ENCODE peak calls at places on chromosomes 5 and 9, in nine cellular contexts. One of them, this sample, is unnamed. For H3K36me3, H3K9me3 and H3K4me1, the result is how much of the 10 kb centered on the place peaks cover.

GRCh38 chr5:56620903-56621680 is 194.3 kb upstream of the MAP3K1 start:
- DNase-seq in PC-3: no peak
- DNase-seq in psoas muscle: no peak
- DNase-seq in mucosa of descending colon: no peak
- DNase-seq in neuronal stem cell: no peak
- DNase-seq in spleen: no peak
- DNase-seq in adrenal gland: no peak
- DNase-seq in pancreas: no peak
- DNase-seq in cardiac muscle cell: peak
- DNase-seq in this sample: no peak

GRCh38 chr5:14229734-14230133 is 86.6 kb downstream of the TRIO start:
- DNase-seq in PC-3: no peak
- DNase-seq in psoas muscle: no peak
- DNase-seq in mucosa of descending colon: no peak
- DNase-seq in neuronal stem cell: no peak
- DNase-seq in spleen: no peak
- DNase-seq in adrenal gland: no peak
- DNase-seq in pancreas: no peak
- DNase-seq in cardiac muscle cell: no peak
- DNase-seq in this sample: no peak

GRCh38 chr5:142716963-142717362 is 31.1 kb upstream of the FGF1 start:
- DNase-seq in PC-3: peak
- DNase-seq in psoas muscle: no peak
- DNase-seq in mucosa of descending colon: peak
- DNase-seq in neuronal stem cell: no peak
- DNase-seq in spleen: no peak
- DNase-seq in adrenal gland: peak
- DNase-seq in pancreas: no peak
- DNase-seq in cardiac muscle cell: peak
- DNase-seq in this sample: peak

GRCh38 chr9:134720136-134720753 is 78.6 kb downstream of the COL5A1 start:
- DNase-seq in PC-3: no peak
- DNase-seq in psoas muscle: no peak
- DNase-seq in mucosa of descending colon: no peak
- DNase-seq in neuronal stem cell: no peak
- DNase-seq in spleen: no peak
- DNase-seq in adrenal gland: no peak
- DNase-seq in pancreas: no peak
- DNase-seq in cardiac muscle cell: no peak
- DNase-seq in this sample: no peak

GRCh38 chr5:39578887-39579497 is 154.2 kb upstream of the DAB2 start:
- DNase-seq in PC-3: peak
- DNase-seq in psoas muscle: no peak
- DNase-seq in mucosa of descending colon: no peak
- DNase-seq in neuronal stem cell: peak
- DNase-seq in spleen: no peak
- DNase-seq in adrenal gland: no peak
- DNase-seq in pancreas: no peak
- DNase-seq in cardiac muscle cell: peak
- DNase-seq in this sample: peak

GRCh38 chr5:30040483-30041116 is 1152.9 kb upstream of the CDH6 start:
- DNase-seq in PC-3: peak
- DNase-seq in psoas muscle: no peak
- DNase-seq in mucosa of descending colon: no peak
- DNase-seq in neuronal stem cell: peak
- DNase-seq in spleen: no peak
- DNase-seq in adrenal gland: peak
- DNase-seq in pancreas: no peak
- DNase-seq in cardiac muscle cell: peak
- DNase-seq in this sample: no peak

GRCh38 chr5:155087036-155087435 is 73.5 kb downstream of the KIF4B start:
- DNase-seq in PC-3: no peak
- DNase-seq in psoas muscle: no peak
- DNase-seq in mucosa of descending colon: no peak
- DNase-seq in neuronal stem cell: no peak
- DNase-seq in spleen: no peak
- DNase-seq in adrenal gland: no peak
- DNase-seq in pancreas: no peak
- DNase-seq in cardiac muscle cell: no peak
- DNase-seq in this sample: no peak

GRCh38 chr9:69395718-69396117 is 70.7 kb downstream of the ENTREP1 start:
- DNase-seq in PC-3: no peak
- DNase-seq in psoas muscle: no peak
- DNase-seq in mucosa of descending colon: no peak
- DNase-seq in neuronal stem cell: no peak
- DNase-seq in spleen: no peak
- DNase-seq in adrenal gland: no peak
- DNase-seq in pancreas: no peak
- DNase-seq in cardiac muscle cell: no peak
- DNase-seq in this sample: no peak

GRCh38 chr9:99486684-99487083 is 264.6 kb downstream of the SEC61B start:
- DNase-seq in PC-3: no peak
- DNase-seq in psoas muscle: no peak
- DNase-seq in mucosa of descending colon: no peak
- DNase-seq in neuronal stem cell: no peak
- DNase-seq in spleen: no peak
- DNase-seq in adrenal gland: no peak
- DNase-seq in pancreas: no peak
- DNase-seq in cardiac muscle cell: no peak
- DNase-seq in this sample: no peak

GRCh38 chr9:91346644-91347043 is 15.1 kb downstream of the AUH start:
- DNase-seq in PC-3: peak
- DNase-seq in psoas muscle: no peak
- DNase-seq in mucosa of descending colon: no peak
- DNase-seq in neuronal stem cell: no peak
- DNase-seq in spleen: no peak
- DNase-seq in adrenal gland: no peak
- DNase-seq in pancreas: no peak
- DNase-seq in cardiac muscle cell: no peak
- DNase-seq in this sample: no peak

GRCh38 chr5:20023686-20024085 is 35.7 kb upstream of the CDH18 start:
- DNase-seq in PC-3: no peak
- DNase-seq in psoas muscle: no peak
- DNase-seq in mucosa of descending colon: no peak
- DNase-seq in neuronal stem cell: no peak
- DNase-seq in spleen: no peak
- DNase-seq in adrenal gland: no peak
- DNase-seq in pancreas: no peak
- DNase-seq in cardiac muscle cell: peak
- DNase-seq in this sample: no peak

GRCh38 chr5:17118631-17119030 is 98.8 kb upstream of the BASP1 start:
- DNase-seq in PC-3: peak
- DNase-seq in psoas muscle: peak
- DNase-seq in mucosa of descending colon: peak
- DNase-seq in neuronal stem cell: no peak
- DNase-seq in spleen: no peak
- DNase-seq in adrenal gland: peak
- DNase-seq in pancreas: no peak
- DNase-seq in cardiac muscle cell: peak
- DNase-seq in this sample: no peak

GRCh38 chr5:99169309-99169708 is 240.5 kb upstream of the CHD1 start:
- DNase-seq in PC-3: peak
- DNase-seq in psoas muscle: no peak
- DNase-seq in mucosa of descending colon: no peak
- DNase-seq in neuronal stem cell: peak
- DNase-seq in spleen: no peak
- DNase-seq in adrenal gland: no peak
- DNase-seq in pancreas: no peak
- DNase-seq in cardiac muscle cell: peak
- DNase-seq in this sample: no peak

GRCh38 chr9:130714586-130715110 is 21.1 kb downstream of the EXOSC2 start:
- DNase-seq in PC-3: no peak
- DNase-seq in psoas muscle: no peak
- DNase-seq in mucosa of descending colon: no peak
- DNase-seq in neuronal stem cell: no peak
- DNase-seq in spleen: no peak
- DNase-seq in adrenal gland: no peak
- DNase-seq in pancreas: no peak
- DNase-seq in cardiac muscle cell: no peak
- DNase-seq in this sample: no peak

GRCh38 chr9:127979333-127980055 is 1.3 kb downstream of the EEIG1 start:
- DNase-seq in PC-3: peak
- DNase-seq in psoas muscle: peak
- DNase-seq in mucosa of descending colon: peak
- DNase-seq in neuronal stem cell: no peak
- DNase-seq in spleen: peak
- DNase-seq in adrenal gland: peak
- DNase-seq in pancreas: peak
- DNase-seq in cardiac muscle cell: peak
- DNase-seq in this sample: no peak

GRCh38 chr9:34986541-34987047 is 3.0 kb upstream of the DNAJB5 start:
- DNase-seq in PC-3: no peak
- DNase-seq in psoas muscle: peak
- DNase-seq in mucosa of descending colon: no peak
- DNase-seq in neuronal stem cell: peak
- DNase-seq in spleen: peak
- DNase-seq in adrenal gland: peak
- DNase-seq in pancreas: no peak
- DNase-seq in cardiac muscle cell: peak
- DNase-seq in this sample: peak

GRCh38 chr9:74025402-74025894 is 471.7 kb upstream of the RORB start:
- DNase-seq in PC-3: peak
- DNase-seq in psoas muscle: no peak
- DNase-seq in mucosa of descending colon: no peak
- DNase-seq in neuronal stem cell: no peak
- DNase-seq in spleen: no peak
- DNase-seq in adrenal gland: no peak
- DNase-seq in pancreas: no peak
- DNase-seq in cardiac muscle cell: peak
- DNase-seq in this sample: no peak

GRCh38 chr5:137039939-137040515 is 459.1 kb downstream of the SPOCK1 start:
- DNase-seq in PC-3: no peak
- DNase-seq in psoas muscle: no peak
- DNase-seq in mucosa of descending colon: no peak
- DNase-seq in neuronal stem cell: no peak
- DNase-seq in spleen: no peak
- DNase-seq in adrenal gland: peak
- DNase-seq in pancreas: no peak
- DNase-seq in cardiac muscle cell: no peak
- DNase-seq in this sample: no peak

GRCh38 chr9:119839888-119840287 is 470.7 kb upstream of the BRINP1 start:
- DNase-seq in PC-3: no peak
- DNase-seq in psoas muscle: no peak
- DNase-seq in mucosa of descending colon: no peak
- DNase-seq in neuronal stem cell: peak
- DNase-seq in spleen: no peak
- DNase-seq in adrenal gland: no peak
- DNase-seq in pancreas: no peak
- DNase-seq in cardiac muscle cell: no peak
- DNase-seq in this sample: no peak

GRCh38 chr9:86340356-86341006 is 13.7 kb downstream of the TUT7 start:
- DNase-seq in PC-3: no peak
- DNase-seq in psoas muscle: no peak
- DNase-seq in mucosa of descending colon: no peak
- DNase-seq in neuronal stem cell: no peak
- DNase-seq in spleen: no peak
- DNase-seq in adrenal gland: no peak
- DNase-seq in pancreas: no peak
- DNase-seq in cardiac muscle cell: no peak
- DNase-seq in this sample: no peak
- H3K36me3 ChIP-seq in PC-3: half or more
- H3K36me3 ChIP-seq in psoas muscle: half or more
- H3K36me3 ChIP-seq in mucosa of descending colon: under half
- H3K36me3 ChIP-seq in neuronal stem cell: under half
- H3K36me3 ChIP-seq in spleen: half or more
- H3K36me3 ChIP-seq in adrenal gland: half or more
- H3K36me3 ChIP-seq in pancreas: half or more
- H3K36me3 ChIP-seq in cardiac muscle cell: half or more
- H3K36me3 ChIP-seq in this sample: under half

GRCh38 chr9:40925149-40925548 is 203.3 kb downstream of the FOXD4L6 start:
- DNase-seq in PC-3: no peak
- DNase-seq in psoas muscle: no peak
- DNase-seq in mucosa of descending colon: no peak
- DNase-seq in neuronal stem cell: no peak
- DNase-seq in spleen: peak
- DNase-seq in adrenal gland: no peak
- DNase-seq in pancreas: no peak
- DNase-seq in cardiac muscle cell: no peak
- DNase-seq in this sample: no peak

GRCh38 chr9:40927851-40928802 is 200.4 kb downstream of the FOXD4L6 start:
- DNase-seq in PC-3: no peak
- DNase-seq in psoas muscle: no peak
- DNase-seq in mucosa of descending colon: no peak
- DNase-seq in neuronal stem cell: no peak
- DNase-seq in spleen: no peak
- DNase-seq in adrenal gland: no peak
- DNase-seq in pancreas: no peak
- DNase-seq in cardiac muscle cell: no peak
- DNase-seq in this sample: no peak

GRCh38 chr9:40928803-40929487 is 199.5 kb downstream of the FOXD4L6 start:
- DNase-seq in PC-3: no peak
- DNase-seq in psoas muscle: no peak
- DNase-seq in mucosa of descending colon: no peak
- DNase-seq in neuronal stem cell: no peak
- DNase-seq in spleen: no peak
- DNase-seq in adrenal gland: no peak
- DNase-seq in pancreas: no peak
- DNase-seq in cardiac muscle cell: no peak
- DNase-seq in this sample: no peak

GRCh38 chr9:40927260-40927631 is 201.2 kb downstream of the FOXD4L6 start:
- DNase-seq in PC-3: no peak
- DNase-seq in psoas muscle: no peak
- DNase-seq in mucosa of descending colon: no peak
- DNase-seq in neuronal stem cell: no peak
- DNase-seq in spleen: no peak
- DNase-seq in adrenal gland: no peak
- DNase-seq in pancreas: no peak
- DNase-seq in cardiac muscle cell: no peak
- DNase-seq in this sample: no peak

GRCh38 chr9:40926404-40927259 is 201.8 kb downstream of the FOXD4L6 start:
- DNase-seq in PC-3: no peak
- DNase-seq in psoas muscle: no peak
- DNase-seq in mucosa of descending colon: no peak
- DNase-seq in neuronal stem cell: no peak
- DNase-seq in spleen: no peak
- DNase-seq in adrenal gland: no peak
- DNase-seq in pancreas: no peak
- DNase-seq in cardiac muscle cell: no peak
- DNase-seq in this sample: no peak
- H3K9me3 ChIP-seq in PC-3: under half
- H3K9me3 ChIP-seq in psoas muscle: half or more
- H3K9me3 ChIP-seq in mucosa of descending colon: half or more
- H3K9me3 ChIP-seq in neuronal stem cell: under half
- H3K9me3 ChIP-seq in spleen: half or more
- H3K9me3 ChIP-seq in adrenal gland: under half
- H3K9me3 ChIP-seq in pancreas: under half
- H3K9me3 ChIP-seq in cardiac muscle cell: under half
- H3K9me3 ChIP-seq in this sample: half or more

GRCh38 chr9:93288891-93289883 is 105.2 kb downstream of the WNK2 start:
- DNase-seq in PC-3: peak
- DNase-seq in psoas muscle: no peak
- DNase-seq in mucosa of descending colon: no peak
- DNase-seq in neuronal stem cell: no peak
- DNase-seq in spleen: peak
- DNase-seq in adrenal gland: peak
- DNase-seq in pancreas: peak
- DNase-seq in cardiac muscle cell: peak
- DNase-seq in this sample: no peak
- H3K4me1 ChIP-seq in PC-3: under half
- H3K4me1 ChIP-seq in psoas muscle: under half
- H3K4me1 ChIP-seq in mucosa of descending colon: under half
- H3K4me1 ChIP-seq in neuronal stem cell: under half
- H3K4me1 ChIP-seq in spleen: under half
- H3K4me1 ChIP-seq in adrenal gland: under half
- H3K4me1 ChIP-seq in pancreas: under half
- H3K4me1 ChIP-seq in cardiac muscle cell: under half
- H3K4me1 ChIP-seq in this sample: under half

GRCh38 chr5:88203977-88204735 is 64.5 kb downstream of the TMEM161B start:
- DNase-seq in PC-3: no peak
- DNase-seq in psoas muscle: no peak
- DNase-seq in mucosa of descending colon: no peak
- DNase-seq in neuronal stem cell: peak
- DNase-seq in spleen: no peak
- DNase-seq in adrenal gland: no peak
- DNase-seq in pancreas: no peak
- DNase-seq in cardiac muscle cell: no peak
- DNase-seq in this sample: peak
- H3K36me3 ChIP-seq in PC-3: under half
- H3K36me3 ChIP-seq in psoas muscle: half or more
- H3K36me3 ChIP-seq in mucosa of descending colon: under half
- H3K36me3 ChIP-seq in neuronal stem cell: under half
- H3K36me3 ChIP-seq in spleen: half or more
- H3K36me3 ChIP-seq in adrenal gland: under half
- H3K36me3 ChIP-seq in pancreas: under half
- H3K36me3 ChIP-seq in cardiac muscle cell: under half
- H3K36me3 ChIP-seq in this sample: under half

This sample was measured in naive thymus-derived CD4-positive, alpha-beta T cell.